ENCODE peak calls at places on chromosomes 11 and 22, in nine cellular contexts. H, U, Z, A, M, X, W, E and D are unnamed samples.

GRCh38 chr22:36323182-36323854 is 64.4 kb downstream of the MYH9 start:
- DNase-seq in H (no peak), U (no peak), Z (no peak), A (peak; percentile 52), M (no peak), X (no peak), W (peak; percentile 73), E (no peak), D (no peak)

GRCh38 chr11:34653851-34654490 is 33.1 kb downstream of the EHF start:
- DNase-seq in H (no peak), U (peak; percentile 89), Z (peak; percentile 98), A (peak; percentile 74), M (peak; percentile 94), X (peak; percentile 71), W (no peak), E (no peak), D (peak; percentile 99)

GRCh38 chr11:77400306-77400705 is 73.6 kb downstream of the PAK1 start:
- DNase-seq in H (no peak), U (no peak), Z (no peak), A (no peak), M (no peak), X (no peak), W (no peak), E (no peak), D (no peak)

GRCh38 chr11:71302534-71302909 is 50.1 kb upstream of the SHANK2 start:
- DNase-seq in H (no peak), U (no peak), Z (no peak), A (no peak), M (peak; percentile 12), X (no peak), W (no peak), E (no peak), D (no peak)

GRCh38 chr11:121766138-121766537 is 313.4 kb upstream of the SORL1-AS1 start:
- DNase-seq in H (no peak), U (no peak), Z (no peak), A (no peak), M (no peak), X (no peak), W (no peak), E (no peak), D (no peak)

GRCh38 chr11:15059132-15059531 is 14.3 kb upstream of the CALCB start:
- DNase-seq in H (no peak), U (no peak), Z (no peak), A (no peak), M (no peak), X (no peak), W (no peak), E (no peak), D (no peak)

GRCh38 chr22:17905445-17905844 is 118.9 kb downstream of the MICAL3 start:
- DNase-seq in H (no peak), U (no peak), Z (no peak), A (no peak), M (no peak), X (no peak), W (no peak), E (no peak), D (no peak)

GRCh38 chr11:8740156-8740555 is 57.6 kb downstream of the RPL27A start:
- DNase-seq in H (no peak), U (no peak), Z (no peak), A (no peak), M (no peak), X (no peak), W (no peak), E (no peak), D (no peak)

GRCh38 chr22:36356708-36357694 is 30.8 kb downstream of the MYH9 start:
- DNase-seq in H (peak; percentile 82), U (no peak), Z (no peak), A (no peak), M (no peak), X (no peak), W (no peak), E (no peak), D (no peak)

GRCh38 chr11:92960886-92961285 is 8.6 kb upstream of the MTNR1B start:
- DNase-seq in H (no peak), U (no peak), Z (no peak), A (no peak), M (no peak), X (no peak), W (no peak), E (no peak), D (no peak)

GRCh38 chr11:72812604-72812967 is 1.6 kb upstream of the ATG16L2 start:
- DNase-seq in H (no peak), U (no peak), Z (no peak), A (no peak), M (no peak), X (no peak), W (no peak), E (no peak), D (no peak)

GRCh38 chr22:22235564-22235963 is 9.0 kb upstream of the VPREB1 start:
- DNase-seq in H (peak; percentile 57), U (no peak), Z (peak; percentile 9), A (no peak), M (no peak), X (no peak), W (no peak), E (no peak), D (no peak)

GRCh38 chr22:49162841-49163240 is 664.8 kb downstream of the BRD1 start:
- DNase-seq in H (no peak), U (no peak), Z (no peak), A (no peak), M (no peak), X (peak; percentile 37), W (no peak), E (no peak), D (no peak)
- H3K9me3 ChIP-seq in H (no peaks in the 10 kb centered on the region), U (no peaks in the 10 kb centered on the region), Z (peaks cover 72% of the 10 kb centered on the region), A (no peaks in the 10 kb centered on the region), M (no peaks in the 10 kb centered on the region), X (no peaks in the 10 kb centered on the region), W (no peaks in the 10 kb centered on the region), E (no peaks in the 10 kb centered on the region), D (no peaks in the 10 kb centered on the region)

GRCh38 chr11:67463186-67463585 is 5.9 kb downstream of the TMEM134 start:
- DNase-seq in H (no peak), U (no peak), Z (no peak), A (no peak), M (no peak), X (no peak), W (no peak), E (no peak), D (no peak)

GRCh38 chr11:67465190-67465522 is 3.9 kb downstream of the TMEM134 start:
- DNase-seq in H (no peak), U (peak; percentile 22), Z (no peak), A (no peak), M (no peak), X (no peak), W (no peak), E (no peak), D (no peak)

GRCh38 chr11:67464411-67465189 is 4.5 kb downstream of the TMEM134 start:
- DNase-seq in H (peak; percentile 96), U (peak; percentile 95), Z (peak; percentile 73), A (peak; percentile 79), M (peak; percentile 41), X (peak; percentile 97), W (peak; percentile 87), E (no peak), D (no peak)

GRCh38 chr11:67466367-67466766 is 2.7 kb downstream of the TMEM134 start:
- DNase-seq in H (no peak), U (no peak), Z (no peak), A (no peak), M (no peak), X (no peak), W (no peak), E (no peak), D (no peak)

DNA sequence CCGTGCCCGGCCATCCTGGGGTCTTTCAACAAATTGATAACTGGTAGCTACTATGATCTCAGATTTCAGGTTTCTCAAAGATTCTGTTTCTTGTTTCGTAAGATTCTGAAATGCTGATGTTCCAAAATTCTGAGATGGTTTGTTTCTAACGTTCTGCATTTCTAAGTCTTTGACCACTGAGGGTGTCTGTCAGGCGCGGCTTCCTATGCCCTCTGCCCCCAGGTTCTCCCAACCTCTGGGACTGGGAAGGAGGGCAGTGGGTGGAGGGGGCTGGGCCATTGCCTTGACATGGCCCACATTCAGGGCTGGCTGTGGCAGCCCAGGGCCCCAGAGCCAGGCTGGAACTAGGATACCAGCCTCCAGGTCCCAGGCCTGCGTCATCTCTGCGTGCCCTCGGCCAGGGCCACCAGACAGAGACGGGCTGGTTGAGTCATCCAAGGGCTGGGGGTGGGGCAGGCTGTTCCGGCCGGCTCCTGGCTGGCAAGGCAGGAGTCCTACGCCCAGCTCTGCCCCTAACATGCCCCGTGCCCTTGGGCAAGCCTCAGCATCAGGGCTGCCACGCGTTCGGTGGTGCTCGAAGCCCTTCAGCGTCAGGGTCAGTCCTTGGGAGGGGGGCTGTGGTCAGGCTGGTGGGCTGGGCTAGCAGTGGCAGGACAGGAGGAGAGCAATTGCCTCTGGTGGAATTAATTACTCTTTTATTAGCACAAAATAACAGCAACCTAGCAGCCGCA is 5.2 kb downstream of the TMEM134 start:
- DNase-seq in H (no peak), U (peak; percentile 91), Z (peak; percentile 82), A (peak; percentile 76), M (no peak), X (peak; percentile 91), W (peak; percentile 45), E (no peak), D (no peak)
- H3K4me3 ChIP-seq in H (peak overlapping the region; percentile 58), U (peak overlapping the region; percentile 93), Z (no peak overlapping the region), A (peak overlapping the region; percentile 58), M (no peak overlapping the region), X (peak overlapping the region; percentile 82), W (peak overlapping the region; percentile 75), E (no peak overlapping the region), D (no peak overlapping the region)

DNA sequence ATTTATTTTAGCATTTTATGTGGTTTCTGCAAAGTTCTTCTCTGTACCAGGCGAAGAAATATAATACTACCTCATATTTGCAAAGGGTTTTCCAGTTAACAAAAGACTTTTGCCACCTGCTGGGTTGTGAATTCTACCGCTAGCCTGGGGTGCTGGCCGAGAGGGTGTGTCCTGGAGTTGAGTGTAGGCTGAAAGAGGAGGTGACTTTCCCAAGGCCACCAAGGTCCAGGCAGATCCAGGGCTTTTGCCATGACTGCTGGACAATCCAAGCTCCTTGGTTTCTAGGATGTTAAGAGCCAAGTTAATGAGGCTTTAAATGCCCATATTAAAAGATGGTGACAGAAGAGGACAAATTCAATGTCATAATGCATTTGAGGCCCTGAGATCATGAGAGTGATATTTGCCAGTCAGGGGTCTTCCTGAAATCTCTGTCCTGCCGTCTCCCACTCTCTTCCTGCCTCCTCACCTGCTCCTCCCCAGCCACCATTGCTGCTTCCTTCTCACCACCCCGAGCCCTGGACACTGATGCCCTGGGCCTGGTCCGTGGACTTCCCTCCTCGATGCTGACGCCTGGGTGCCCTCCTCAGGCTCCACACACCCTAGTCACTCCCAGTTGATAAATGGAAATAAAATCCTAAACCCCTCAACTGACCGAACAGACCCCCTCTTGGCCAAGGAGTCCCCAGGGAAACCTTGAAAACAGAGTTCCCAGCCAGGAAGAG is 825.6 kb downstream of the TBC1D22A start:
- DNase-seq in H (no peak), U (no peak), Z (no peak), A (no peak), M (no peak), X (no peak), W (no peak), E (no peak), D (no peak)
- H3K9me3 ChIP-seq in H (no peaks in the 10 kb centered on the region), U (no peaks in the 10 kb centered on the region), Z (peaks cover 31% of the 10 kb centered on the region), A (no peaks in the 10 kb centered on the region), M (peaks cover 4% of the 10 kb centered on the region), X (no peaks in the 10 kb centered on the region), W (peaks cover 19% of the 10 kb centered on the region), E (peaks cover 5% of the 10 kb centered on the region), D (peaks cover 5% of the 10 kb centered on the region)

DNA sequence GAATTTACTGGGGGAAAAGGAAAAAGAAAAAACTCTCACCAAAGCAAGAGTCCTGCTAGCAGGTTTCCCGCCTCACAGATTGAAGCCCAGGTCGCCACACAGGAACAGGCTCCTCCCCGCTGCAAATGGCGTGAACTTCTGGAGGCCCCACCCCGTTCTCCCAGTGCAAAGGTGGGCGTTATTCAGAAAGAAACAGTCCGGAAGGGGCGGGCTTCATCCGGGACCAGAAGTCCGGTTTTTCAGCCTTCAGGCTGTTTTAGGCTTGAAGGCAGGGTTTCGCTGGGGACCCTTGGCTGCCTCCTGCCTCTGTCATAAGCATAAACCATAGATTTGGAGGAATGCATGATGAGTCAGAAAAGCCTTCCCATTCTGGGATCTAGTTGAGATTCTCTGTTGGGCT is 148.3 kb upstream of the POU2AF2 start:
- DNase-seq in H (no peak), U (peak; percentile 7), Z (no peak), A (no peak), M (no peak), X (no peak), W (peak; percentile 46), E (peak; percentile 64), D (peak; percentile 84)
- H3K4me3 ChIP-seq in H (no peak overlapping the region), U (peak overlapping the region; percentile 50), Z (no peak overlapping the region), A (no peak overlapping the region), M (peak overlapping the region; percentile 66), X (no peak overlapping the region), W (peak overlapping the region; percentile 52), E (peak overlapping the region; percentile 56), D (peak overlapping the region; percentile 45)